ENCODE peak calls at places on chromosome 1, in six cellular contexts. L is stimulated activated naive CD8-positive, alpha-beta T cell treated with anti-CD3 and anti-CD28 coated beads, Interleukin-15, Interleukin-2, amounts not matched to agents 100 U/mL and 50 U/mL, for 24 hours; P is substantia nigra; T is activated CD8-positive, alpha-beta memory T cell treated with anti-CD3 and anti-CD28 coated beads for 1 hour; Y is activated naive CD4-positive, alpha-beta T cell treated with Interleukin-2 at 50 U/mL for 16 hours; K is brain microvascular endothelial cell. Q is an unnamed sample.

GRCh38 chr1:153343811-153344717 is 4.6 kb downstream of the PGLYRP4 start:
- DNase-seq in L (no peak), P (no peak), T (no peak), Y (no peak), K (no peak), Q (no peak)

GRCh38 chr1:39701092-39701460 is 9.8 kb upstream of the HPCAL4 start:
- DNase-seq in L (no peak), P (no peak), T (no peak), Y (no peak), K (peak; percentile 82), Q (no peak)

GRCh38 chr1:115761601-115762302 is 6.8 kb downstream of the CASQ2 start:
- DNase-seq in L (no peak), P (no peak), T (no peak), Y (no peak), K (no peak), Q (no peak)

GRCh38 chr1:180863158-180863775 is 49.4 kb upstream of the KIAA1614 start:
- DNase-seq in L (peak; percentile 11), P (no peak), T (no peak), Y (no peak), K (peak; percentile 63), Q (no peak)

GRCh38 chr1:108851567-108851966 is 5.3 kb downstream of the AKNAD1 start:
- DNase-seq in L (no peak), P (no peak), T (no peak), Y (no peak), K (no peak), Q (no peak)

GRCh38 chr1:119005870-119006405 is 17.8 kb upstream of the TBX15 start:
- DNase-seq in L (no peak), P (no peak), T (no peak), Y (no peak), K (no peak), Q (no peak)

GRCh38 chr1:154145986-154146385 is 8.9 kb downstream of the NUP210L start:
- DNase-seq in L (peak; percentile 19), P (no peak), T (no peak), Y (no peak), K (no peak), Q (no peak)

GRCh38 chr1:158035976-158036583 is 42.6 kb downstream of the KIRREL1 start:
- DNase-seq in L (peak; percentile 23), P (peak; percentile 3), T (no peak), Y (no peak), K (peak; percentile 41), Q (no peak)

GRCh38 chr1:199463521-199464127 is 563.9 kb upstream of the NR5A2 start:
- DNase-seq in L (peak; percentile 12), P (no peak), T (no peak), Y (no peak), K (peak; percentile 78), Q (no peak)

GRCh38 chr1:170660874-170661645 is 2.9 kb upstream of the PRRX1 start:
- DNase-seq in L (no peak), P (no peak), T (no peak), Y (no peak), K (no peak), Q (no peak)

GRCh38 chr1:181969902-181970301 is 91.6 kb downstream of the ZNF648 start:
- DNase-seq in L (no peak), P (no peak), T (no peak), Y (no peak), K (no peak), Q (no peak)

GRCh38 chr1:48039088-48040049 is 42.2 kb upstream of the TRABD2B start:
- DNase-seq in L (no peak), P (no peak), T (no peak), Y (no peak), K (no peak), Q (no peak)

GRCh38 chr1:92822907-92823306 is 8.9 kb upstream of the RPL5 start:
- DNase-seq in L (no peak), P (no peak), T (no peak), Y (no peak), K (peak; percentile 85), Q (no peak)

GRCh38 chr1:198929111-198929604 is 290.3 kb downstream of the PTPRC start:
- DNase-seq in L (no peak), P (no peak), T (no peak), Y (no peak), K (no peak), Q (no peak)

GRCh38 chr1:173191011-173191410 is 16.1 kb downstream of the TNFSF4 start:
- DNase-seq in L (no peak), P (no peak), T (no peak), Y (no peak), K (peak; percentile 40), Q (no peak)

GRCh38 chr1:7346070-7346596 is 425.0 kb upstream of the VAMP3 start:
- DNase-seq in L (no peak), P (no peak), T (no peak), Y (no peak), K (no peak), Q (no peak)

GRCh38 chr1:182848736-182849135 is 9.6 kb downstream of the DHX9 start:
- DNase-seq in L (no peak), P (no peak), T (no peak), Y (no peak), K (no peak), Q (no peak)

GRCh38 chr1:109640285-109640865 is 15.5 kb upstream of the GSTM4 start:
- DNase-seq in L (peak; percentile 96), P (peak; percentile 93), T (peak; percentile 86), Y (peak; percentile 93), K (peak; percentile 74), Q (peak; percentile 89)

GRCh38 chr1:48194801-48195200 is 27.7 kb upstream of the SLC5A9 start:
- DNase-seq in L (no peak), P (no peak), T (no peak), Y (no peak), K (no peak), Q (no peak)

GRCh38 chr1:3221112-3222041 is 152.4 kb downstream of the PRDM16 start:
- DNase-seq in L (no peak), P (peak; percentile 38), T (no peak), Y (no peak), K (no peak), Q (no peak)

GRCh38 chr1:232274236-232274855 is 355.6 kb downstream of the SIPA1L2 start:
- DNase-seq in L (no peak), P (no peak), T (no peak), Y (no peak), K (no peak), Q (no peak)

GRCh38 chr1:112141923-112142322 is 152.5 kb upstream of the KCND3 start:
- DNase-seq in L (no peak), P (no peak), T (no peak), Y (no peak), K (no peak), Q (no peak)

GRCh38 chr1:90707363-90707710 is 9.8 kb downstream of the BARHL2 start:
- DNase-seq in L (no peak), P (no peak), T (no peak), Y (no peak), K (no peak), Q (no peak)

Q was measured in mesenteric fat pad.